ENCODE peak calls at places on chromosomes 16 and 17, in eight cellular contexts. L is EH; X is B cell; Q is KBM-7; W is hypothalamus; N is nephron progenitor cell; S is CD4-positive, alpha-beta T cell; G is dorsolateral prefrontal cortex. V is an unnamed sample.

GRCh38 chr16:72434159-72434558 is 262.2 kb upstream of the PMFBP1 start:
- DNase-seq in L (peak), X (no peak), Q (peak), W (no peak), N (no peak), S (no peak), G (no peak), V (no peak)

GRCh38 chr16:81366316-81366932 is 51.7 kb downstream of the GAN start:
- DNase-seq in L (peak), X (peak), Q (peak), W (no peak), N (peak), S (no peak), G (peak), V (peak)

GRCh38 chr17:29848737-29849136 is 81.3 kb downstream of the SSH2 start:
- DNase-seq in L (no peak), X (no peak), Q (no peak), W (no peak), N (no peak), S (no peak), G (no peak), V (no peak)

GRCh38 chr17:53313746-53314145 is 509.0 kb upstream of the KIF2B start:
- DNase-seq in L (no peak), X (no peak), Q (no peak), W (no peak), N (no peak), S (no peak), G (no peak), V (no peak)

GRCh38 chr17:9022553-9023388 is 1.5 kb downstream of the NTN1 start:
- DNase-seq in L (no peak), X (no peak), Q (no peak), W (no peak), N (peak), S (no peak), G (no peak), V (peak)

GRCh38 chr16:2058901-2059300 is 11.1 kb downstream of the TSC2 start:
- DNase-seq in L (no peak), X (no peak), Q (no peak), W (no peak), N (no peak), S (no peak), G (no peak), V (no peak)

GRCh38 chr17:38425048-38425447 is 3.2 kb upstream of the ARHGAP23 start:
- DNase-seq in L (no peak), X (no peak), Q (no peak), W (no peak), N (no peak), S (no peak), G (no peak), V (no peak)

GRCh38 chr17:29149431-29150064 is 30.6 kb downstream of the MYO18A start:
- DNase-seq in L (no peak), X (peak), Q (peak), W (no peak), N (no peak), S (no peak), G (no peak), V (peak)

GRCh38 chr16:87601322-87602004 is 845 bp upstream of the JPH3 start:
- DNase-seq in L (no peak), X (no peak), Q (no peak), W (no peak), N (peak), S (no peak), G (no peak), V (no peak)

GRCh38 chr16:64893386-64893785 is 228.5 kb downstream of the CDH11 start:
- DNase-seq in L (peak), X (no peak), Q (no peak), W (no peak), N (no peak), S (no peak), G (no peak), V (no peak)

GRCh38 chr17:77619851-77620250 is 338.7 kb upstream of the TNRC6C start:
- DNase-seq in L (peak), X (no peak), Q (no peak), W (no peak), N (no peak), S (no peak), G (no peak), V (no peak)

GRCh38 chr17:5097101-5097834 is 14.4 kb downstream of the ZNF232 start:
- DNase-seq in L (no peak), X (peak), Q (no peak), W (peak), N (peak), S (no peak), G (peak), V (peak)

GRCh38 chr17:30346211-30346831 is 12.5 kb upstream of the TMIGD1 start:
- DNase-seq in L (no peak), X (no peak), Q (no peak), W (no peak), N (no peak), S (no peak), G (no peak), V (no peak)

GRCh38 chr17:850828-851759 is 68.9 kb downstream of the MRM3 start:
- DNase-seq in L (peak), X (no peak), Q (no peak), W (no peak), N (no peak), S (no peak), G (no peak), V (no peak)

GRCh38 chr16:68276223-68276622 is 11.9 kb downstream of the SLC7A6 start:
- DNase-seq in L (no peak), X (no peak), Q (no peak), W (no peak), N (no peak), S (no peak), G (no peak), V (no peak)

GRCh38 chr17:61157246-61157887 is 242.3 kb upstream of the TBX2 start:
- DNase-seq in L (peak), X (no peak), Q (no peak), W (peak), N (peak), S (no peak), G (no peak), V (no peak)

GRCh38 chr17:57665696-57666095 is 79.4 kb downstream of the CCDC182 start:
- DNase-seq in L (no peak), X (no peak), Q (no peak), W (no peak), N (no peak), S (no peak), G (no peak), V (no peak)

GRCh38 chr16:86346034-86346433 is 164.3 kb upstream of the FOXF1 start:
- DNase-seq in L (no peak), X (no peak), Q (no peak), W (no peak), N (no peak), S (no peak), G (no peak), V (no peak)

GRCh38 chr17:16286947-16287562 is 66.2 kb downstream of the CENPV start:
- DNase-seq in L (no peak), X (peak), Q (no peak), W (no peak), N (no peak), S (no peak), G (no peak), V (peak)

GRCh38 chr17:20952183-20952582 is 90.6 kb downstream of the USP22 start:
- DNase-seq in L (no peak), X (no peak), Q (no peak), W (no peak), N (no peak), S (no peak), G (no peak), V (no peak)